ENCODE peak calls at places on chromosome 2, in eight cellular contexts. One of them, this sample, is unnamed.

GRCh38 chr2:96403481-96403880 is 67.9 kb downstream of the NCAPH start:
- DNase-seq in psoas muscle: peak
- DNase-seq in testis: no peak
- DNase-seq in Peyer's patch: no peak
- DNase-seq in choroid plexus epithelial cell: no peak
- DNase-seq in GM12865: no peak
- DNase-seq in Calu3: no peak
- DNase-seq in fibroblast of lung: no peak
- DNase-seq in this sample: no peak

GRCh38 chr2:231204581-231204980 is 6.2 kb downstream of the ARMC9 start:
- DNase-seq in psoas muscle: no peak
- DNase-seq in Calu3: no peak
- DNase-seq in Peyer's patch: no peak
- DNase-seq in choroid plexus epithelial cell: no peak
- DNase-seq in testis: no peak
- DNase-seq in GM12865: no peak
- DNase-seq in fibroblast of lung: no peak
- DNase-seq in this sample: no peak

GRCh38 chr2:151730242-151730975 is 3.9 kb downstream of the NEB start:
- DNase-seq in Peyer's patch: no peak
- DNase-seq in testis: no peak
- DNase-seq in GM12865: peak
- DNase-seq in psoas muscle: no peak
- DNase-seq in Calu3: no peak
- DNase-seq in fibroblast of lung: peak
- DNase-seq in choroid plexus epithelial cell: peak
- DNase-seq in this sample: no peak

GRCh38 chr2:124663293-124663997 is 638.4 kb downstream of the CNTNAP5 start:
- DNase-seq in psoas muscle: no peak
- DNase-seq in fibroblast of lung: no peak
- DNase-seq in Peyer's patch: no peak
- DNase-seq in choroid plexus epithelial cell: no peak
- DNase-seq in Calu3: no peak
- DNase-seq in testis: no peak
- DNase-seq in GM12865: no peak
- DNase-seq in this sample: no peak

GRCh38 chr2:99808801-99809200 is 319.0 kb upstream of the REV1 start:
- DNase-seq in fibroblast of lung: no peak
- DNase-seq in GM12865: no peak
- DNase-seq in psoas muscle: no peak
- DNase-seq in choroid plexus epithelial cell: no peak
- DNase-seq in Calu3: no peak
- DNase-seq in testis: no peak
- DNase-seq in Peyer's patch: no peak
- DNase-seq in this sample: no peak

GRCh38 chr2:62822549-62822948 is 117.0 kb downstream of the EHBP1 start:
- DNase-seq in choroid plexus epithelial cell: no peak
- DNase-seq in Calu3: no peak
- DNase-seq in GM12865: no peak
- DNase-seq in Peyer's patch: no peak
- DNase-seq in testis: no peak
- DNase-seq in fibroblast of lung: no peak
- DNase-seq in psoas muscle: no peak
- DNase-seq in this sample: no peak

GRCh38 chr2:201194097-201194496 is 11.2 kb downstream of the CASP10 start:
- DNase-seq in GM12865: peak
- DNase-seq in Calu3: no peak
- DNase-seq in choroid plexus epithelial cell: no peak
- DNase-seq in psoas muscle: no peak
- DNase-seq in fibroblast of lung: no peak
- DNase-seq in testis: no peak
- DNase-seq in Peyer's patch: no peak
- DNase-seq in this sample: no peak

GRCh38 chr2:45029215-45029614 is 20.0 kb upstream of the SIX2 start:
- DNase-seq in testis: no peak
- DNase-seq in psoas muscle: no peak
- DNase-seq in GM12865: no peak
- DNase-seq in Peyer's patch: no peak
- DNase-seq in fibroblast of lung: peak
- DNase-seq in choroid plexus epithelial cell: peak
- DNase-seq in Calu3: no peak
- DNase-seq in this sample: no peak

GRCh38 chr2:182866461-182867369 is at the start of gene FRZB:
- DNase-seq in fibroblast of lung: peak
- DNase-seq in GM12865: no peak
- DNase-seq in psoas muscle: peak
- DNase-seq in Peyer's patch: peak
- DNase-seq in choroid plexus epithelial cell: peak
- DNase-seq in testis: peak
- DNase-seq in Calu3: peak
- DNase-seq in this sample: peak

GRCh38 chr2:98580656-98581284 is 27.5 kb downstream of the COA5 start:
- DNase-seq in Peyer's patch: no peak
- DNase-seq in psoas muscle: no peak
- DNase-seq in choroid plexus epithelial cell: no peak
- DNase-seq in Calu3: no peak
- DNase-seq in GM12865: no peak
- DNase-seq in fibroblast of lung: no peak
- DNase-seq in testis: no peak
- DNase-seq in this sample: no peak

GRCh38 chr2:240520143-240520973 is 37.4 kb downstream of the ANKMY1 start:
- DNase-seq in Peyer's patch: no peak
- DNase-seq in fibroblast of lung: no peak
- DNase-seq in choroid plexus epithelial cell: no peak
- DNase-seq in GM12865: no peak
- DNase-seq in Calu3: no peak
- DNase-seq in psoas muscle: no peak
- DNase-seq in testis: no peak
- DNase-seq in this sample: no peak

GRCh38 chr2:24779121-24779520 is 14.1 kb downstream of the PTRHD1 start:
- DNase-seq in fibroblast of lung: no peak
- DNase-seq in Calu3: peak
- DNase-seq in Peyer's patch: no peak
- DNase-seq in GM12865: no peak
- DNase-seq in testis: no peak
- DNase-seq in psoas muscle: no peak
- DNase-seq in choroid plexus epithelial cell: no peak
- DNase-seq in this sample: no peak

GRCh38 chr2:121197369-121198091 is 87.5 kb downstream of the TFCP2L1 start:
- DNase-seq in psoas muscle: peak
- DNase-seq in testis: peak
- DNase-seq in Calu3: peak
- DNase-seq in Peyer's patch: peak
- DNase-seq in GM12865: no peak
- DNase-seq in fibroblast of lung: peak
- DNase-seq in choroid plexus epithelial cell: peak
- DNase-seq in this sample: peak

GRCh38 chr2:14094592-14094991 is 537.9 kb upstream of the LRATD1 start:
- DNase-seq in testis: no peak
- DNase-seq in GM12865: no peak
- DNase-seq in Calu3: no peak
- DNase-seq in Peyer's patch: no peak
- DNase-seq in fibroblast of lung: no peak
- DNase-seq in psoas muscle: no peak
- DNase-seq in choroid plexus epithelial cell: no peak
- DNase-seq in this sample: no peak

GRCh38 chr2:178205853-178206516 is 11.7 kb downstream of the OSBPL6 start:
- DNase-seq in fibroblast of lung: peak
- DNase-seq in Calu3: no peak
- DNase-seq in GM12865: no peak
- DNase-seq in psoas muscle: no peak
- DNase-seq in Peyer's patch: no peak
- DNase-seq in testis: no peak
- DNase-seq in choroid plexus epithelial cell: peak
- DNase-seq in this sample: no peak

GRCh38 chr2:216283038-216283900 is 89.0 kb downstream of the MARCHF4 start:
- DNase-seq in choroid plexus epithelial cell: peak
- DNase-seq in testis: peak
- DNase-seq in Peyer's patch: no peak
- DNase-seq in fibroblast of lung: no peak
- DNase-seq in Calu3: peak
- DNase-seq in psoas muscle: no peak
- DNase-seq in GM12865: peak
- DNase-seq in this sample: no peak

GRCh38 chr2:240597419-240598181 is 11.1 kb downstream of the CAPN10 start:
- DNase-seq in choroid plexus epithelial cell: no peak
- DNase-seq in Calu3: no peak
- DNase-seq in testis: no peak
- DNase-seq in psoas muscle: peak
- DNase-seq in Peyer's patch: peak
- DNase-seq in GM12865: no peak
- DNase-seq in fibroblast of lung: no peak
- DNase-seq in this sample: no peak

GRCh38 chr2:98378901-98379300 is 32.6 kb downstream of the CNGA3 start:
- DNase-seq in GM12865: no peak
- DNase-seq in choroid plexus epithelial cell: no peak
- DNase-seq in Peyer's patch: no peak
- DNase-seq in fibroblast of lung: peak
- DNase-seq in testis: peak
- DNase-seq in Calu3: no peak
- DNase-seq in psoas muscle: no peak
- DNase-seq in this sample: peak

GRCh38 chr2:237350597-237350996 is 63.4 kb downstream of the COL6A3 start:
- DNase-seq in testis: no peak
- DNase-seq in GM12865: no peak
- DNase-seq in Peyer's patch: no peak
- DNase-seq in Calu3: no peak
- DNase-seq in choroid plexus epithelial cell: no peak
- DNase-seq in psoas muscle: no peak
- DNase-seq in fibroblast of lung: no peak
- DNase-seq in this sample: no peak

GRCh38 chr2:101698419-101699190 is 1.1 kb downstream of the MAP4K4 start:
- DNase-seq in Peyer's patch: peak
- DNase-seq in choroid plexus epithelial cell: peak
- DNase-seq in fibroblast of lung: peak
- DNase-seq in Calu3: no peak
- DNase-seq in GM12865: no peak
- DNase-seq in psoas muscle: no peak
- DNase-seq in testis: peak
- DNase-seq in this sample: no peak

GRCh38 chr2:152304845-152305244 is 30.1 kb upstream of the FMNL2 start:
- DNase-seq in Calu3: no peak
- DNase-seq in testis: no peak
- DNase-seq in Peyer's patch: no peak
- DNase-seq in choroid plexus epithelial cell: peak
- DNase-seq in GM12865: no peak
- DNase-seq in fibroblast of lung: peak
- DNase-seq in psoas muscle: no peak
- DNase-seq in this sample: no peak

GRCh38 chr2:47905454-47906260 is 641 bp downstream of the FBXO11 start:
- DNase-seq in fibroblast of lung: peak
- DNase-seq in psoas muscle: peak
- DNase-seq in Calu3: peak
- DNase-seq in Peyer's patch: peak
- DNase-seq in GM12865: peak
- DNase-seq in testis: peak
- DNase-seq in choroid plexus epithelial cell: peak
- DNase-seq in this sample: no peak
- TF ChIP-seq CTCF in fibroblast of lung: no peak
- TF ChIP-seq CTCF in psoas muscle: no peak
- TF ChIP-seq CTCF in Calu3: no peak
- TF ChIP-seq CTCF in Peyer's patch: no peak
- TF ChIP-seq CTCF in GM12865: no peak
- TF ChIP-seq CTCF in testis: no peak
- TF ChIP-seq CTCF in choroid plexus epithelial cell: no peak
- TF ChIP-seq CTCF in this sample: no peak

GRCh38 chr2:7693246-7694065 is 776.2 kb downstream of the RNF144A start:
- DNase-seq in Calu3: no peak
- DNase-seq in Peyer's patch: no peak
- DNase-seq in GM12865: no peak
- DNase-seq in psoas muscle: no peak
- DNase-seq in fibroblast of lung: no peak
- DNase-seq in testis: no peak
- DNase-seq in choroid plexus epithelial cell: no peak
- DNase-seq in this sample: no peak
- TF ChIP-seq CTCF in Calu3: no peak
- TF ChIP-seq CTCF in Peyer's patch: no peak
- TF ChIP-seq CTCF in GM12865: no peak
- TF ChIP-seq CTCF in psoas muscle: no peak
- TF ChIP-seq CTCF in fibroblast of lung: no peak
- TF ChIP-seq CTCF in testis: no peak
- TF ChIP-seq CTCF in choroid plexus epithelial cell: no peak
- TF ChIP-seq CTCF in this sample: no peak

DNA sequence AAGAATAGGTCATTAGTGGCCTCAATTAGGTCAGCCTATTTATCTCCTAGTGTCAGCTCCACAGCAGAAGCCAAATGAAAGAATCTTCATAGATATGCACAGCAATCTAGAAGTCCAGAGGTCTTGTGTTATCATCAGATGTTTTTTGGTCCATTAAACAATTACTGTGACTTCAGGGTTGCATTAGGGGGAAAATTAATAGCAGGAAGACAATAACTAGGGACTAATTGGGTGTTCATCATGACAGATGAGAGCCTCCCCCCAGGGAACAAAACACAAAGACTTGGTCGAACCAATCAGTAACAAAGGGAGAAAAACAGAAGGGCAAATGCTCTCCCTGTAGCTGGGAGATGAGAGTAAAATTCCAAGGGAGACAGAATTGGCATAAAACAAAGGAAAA is 264.7 kb downstream of the PTH2R start:
- DNase-seq in testis: no peak
- DNase-seq in Calu3: no peak
- DNase-seq in fibroblast of lung: no peak
- DNase-seq in choroid plexus epithelial cell: no peak
- DNase-seq in Peyer's patch: no peak
- DNase-seq in psoas muscle: no peak
- DNase-seq in GM12865: no peak
- DNase-seq in this sample: no peak
- TF ChIP-seq CTCF in testis: no peak
- TF ChIP-seq CTCF in Calu3: no peak
- TF ChIP-seq CTCF in fibroblast of lung: no peak
- TF ChIP-seq CTCF in choroid plexus epithelial cell: no peak
- TF ChIP-seq CTCF in Peyer's patch: no peak
- TF ChIP-seq CTCF in psoas muscle: no peak
- TF ChIP-seq CTCF in GM12865: no peak
- TF ChIP-seq CTCF in this sample: no peak

DNA sequence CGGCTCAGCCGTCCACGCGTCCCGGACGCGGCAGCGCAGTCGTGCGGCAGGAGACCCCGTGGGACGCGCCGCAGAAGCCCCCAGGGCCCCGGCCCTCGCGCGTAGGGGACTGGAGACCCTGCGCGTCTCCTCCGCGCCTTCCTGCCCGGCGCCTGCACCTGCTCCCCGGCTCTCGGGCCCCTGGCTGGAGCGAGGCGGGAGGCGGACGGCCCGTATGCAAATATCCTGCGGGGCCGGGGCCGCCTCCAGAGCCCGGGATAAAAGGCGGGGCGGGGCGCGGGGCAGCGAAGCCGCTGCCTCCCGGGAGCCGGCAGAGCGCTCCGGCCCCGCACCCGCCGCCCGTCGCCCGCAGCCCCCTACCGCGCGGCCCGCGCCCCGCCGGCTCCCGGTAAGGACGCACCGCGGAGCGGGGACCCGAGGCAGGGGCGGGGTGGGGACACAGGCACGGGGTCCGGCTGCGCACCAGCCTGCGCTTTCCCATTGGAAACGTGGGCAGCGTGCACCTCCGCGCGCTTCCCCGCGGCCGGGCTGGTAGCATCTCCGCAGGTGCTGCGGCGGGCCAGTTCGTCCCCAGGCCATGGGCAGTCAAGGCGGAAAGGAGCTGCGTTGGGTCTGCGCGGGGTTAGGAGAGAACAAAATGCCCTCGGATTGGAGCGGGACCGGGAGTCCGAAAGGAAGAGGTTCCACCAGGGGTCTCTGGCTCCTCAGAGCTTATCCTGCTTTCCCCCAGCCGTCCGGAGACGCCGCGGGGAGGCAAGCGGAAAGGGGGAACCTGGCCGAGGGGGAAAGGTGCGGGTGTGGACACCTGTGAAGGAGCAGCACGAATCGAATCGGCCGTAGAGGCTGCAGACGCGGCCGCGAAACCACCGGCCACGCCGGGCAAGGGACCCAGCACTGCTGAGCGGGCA is at the start of gene ATP6V1C2:
- DNase-seq in Calu3: peak
- DNase-seq in Peyer's patch: peak
- DNase-seq in testis: peak
- DNase-seq in fibroblast of lung: no peak
- DNase-seq in psoas muscle: peak
- DNase-seq in choroid plexus epithelial cell: no peak
- DNase-seq in GM12865: peak
- DNase-seq in this sample: no peak
- TF ChIP-seq CTCF in Calu3: no peak
- TF ChIP-seq CTCF in Peyer's patch: no peak
- TF ChIP-seq CTCF in testis: no peak
- TF ChIP-seq CTCF in fibroblast of lung: no peak
- TF ChIP-seq CTCF in psoas muscle: no peak
- TF ChIP-seq CTCF in choroid plexus epithelial cell: no peak
- TF ChIP-seq CTCF in GM12865: no peak
- TF ChIP-seq CTCF in this sample: no peak